ENCODE peak calls at places on chromosomes 13 and 19, in six cellular contexts. J, O, Z, B, V and D are unnamed samples.

GRCh38 chr13:94917814-94918213 is 205.5 kb upstream of the SOX21 start:
- DNase-seq in J (no peak), Z (no peak), B (no peak), V (no peak), O (peak), D (no peak)

GRCh38 chr19:13012690-13013608 is 17.7 kb downstream of the NFIX start:
- DNase-seq in Z (no peak), J (no peak), V (no peak), B (peak), O (peak), D (peak)

GRCh38 chr13:99356216-99357089 is 49.3 kb upstream of the GPR183 start:
- DNase-seq in B (no peak), J (peak), O (peak), V (peak), Z (no peak), D (peak)

GRCh38 chr19:29001922-29002247 is 211.1 kb downstream of the UQCRFS1 start:
- DNase-seq in B (peak), Z (no peak), V (no peak), J (peak), O (peak), D (peak)

GRCh38 chr13:114077938-114078335 is 54.5 kb downstream of the RASA3 start:
- DNase-seq in V (no peak), Z (no peak), J (no peak), B (peak), O (peak), D (no peak)

GRCh38 chr19:41302624-41303351 is 7.2 kb upstream of the CCDC97 start:
- DNase-seq in V (no peak), B (no peak), O (no peak), J (no peak), Z (peak), D (no peak)

GRCh38 chr19:55432355-55432959 is 10.6 kb downstream of the SHISA7 start:
- DNase-seq in V (no peak), J (no peak), O (no peak), Z (no peak), B (no peak), D (no peak)

GRCh38 chr19:13430790-13431582 is 75.3 kb downstream of the CACNA1A start:
- DNase-seq in J (peak), O (peak), B (no peak), V (no peak), Z (peak), D (no peak)

GRCh38 chr13:20175907-20176652 is 15.2 kb upstream of the GJA3 start:
- DNase-seq in V (no peak), Z (no peak), O (no peak), B (no peak), J (no peak), D (no peak)

GRCh38 chr19:3404324-3405260 is 38.2 kb downstream of the NFIC start:
- DNase-seq in V (no peak), J (peak), Z (no peak), B (peak), O (peak), D (peak)